ENCODE peak calls at places on chromosomes 5 and 9, in six cellular contexts. A is K562, B is HepG2, J is GM12891, U is H1, H is GM12878. C is an unnamed sample.
A peak's percentile ranks its signal among the peaks of the same experiment; 100 is the strongest.

GRCh38 chr5:118687671-118688621 is 300.4 kb downstream of the DTWD2 start:
- DNase-seq in A (no peak), B (no peak), J (no peak), U (no peak), H (no peak), C (no peak)

GRCh38 chr9:91451431-91452270 is 28.0 kb upstream of the NFIL3 start:
- DNase-seq in A (no peak), B (no peak), J (no peak), U (no peak), H (no peak), C (no peak)

GRCh38 chr5:135076801-135077200 is 42.8 kb upstream of the PITX1 start:
- DNase-seq in A (no peak), B (no peak), J (no peak), U (no peak), H (no peak), C (no peak)

GRCh38 chr5:133664422-133664821 is 52.1 kb upstream of the FSTL4 start:
- DNase-seq in A (no peak), B (no peak), J (no peak), U (no peak), H (no peak), C (no peak)

GRCh38 chr9:86099695-86100364 is 472 bp upstream of the GOLM1 start:
- DNase-seq in A (no peak), B (no peak), J (no peak), U (no peak), H (no peak), C (no peak)

GRCh38 chr9:79013715-79014610 is 557.8 kb upstream of the TLE4 start:
- DNase-seq in A (no peak), B (no peak), J (no peak), U (no peak), H (no peak), C (no peak)

GRCh38 chr5:36944607-36945225 is 68.1 kb downstream of the NIPBL start:
- DNase-seq in A (peak; percentile 12), B (peak; percentile 49), J (no peak), U (no peak), H (no peak), C (no peak)

GRCh38 chr9:106885451-106885850 is 22.5 kb downstream of the ZNF462 start:
- DNase-seq in A (no peak), B (no peak), J (no peak), U (no peak), H (no peak), C (no peak)

GRCh38 chr5:114055318-114055788 is 306.5 kb upstream of the KCNN2 start:
- DNase-seq in A (no peak), B (no peak), J (no peak), U (peak; percentile 44), H (no peak), C (no peak)

GRCh38 chr9:22446589-22446949 is at the start of gene DMRTA1:
- DNase-seq in A (no peak), B (no peak), J (no peak), U (peak; percentile 33), H (no peak), C (no peak)

GRCh38 chr9:114094971-114095370 is 4.1 kb downstream of the KIF12 start:
- DNase-seq in A (no peak), B (no peak), J (no peak), U (no peak), H (no peak), C (no peak)

GRCh38 chr9:85859751-85860150 is 81.2 kb upstream of the NAA35 start:
- DNase-seq in A (no peak), B (no peak), J (no peak), U (no peak), H (no peak), C (no peak)

GRCh38 chr9:14780251-14780650 is 57.7 kb upstream of the CER1 start:
- DNase-seq in A (no peak), B (no peak), J (no peak), U (no peak), H (no peak), C (no peak)

GRCh38 chr5:75622564-75622963 is 11.3 kb downstream of the ANKDD1B start:
- DNase-seq in A (no peak), B (no peak), J (no peak), U (no peak), H (no peak), C (no peak)

GRCh38 chr9:81653240-81653639 is 36.1 kb downstream of the TLE1 start:
- DNase-seq in A (no peak), B (no peak), J (no peak), U (no peak), H (no peak), C (no peak)

GRCh38 chr9:34374905-34375552 is 1.7 kb downstream of the MYORG start:
- DNase-seq in A (no peak), B (peak; percentile 94), J (no peak), U (no peak), H (no peak), C (no peak)

GRCh38 chr9:132703336-132703735 is 33.1 kb downstream of the GTF3C4 start:
- DNase-seq in A (no peak), B (peak; percentile 21), J (no peak), U (no peak), H (no peak), C (no peak)

GRCh38 chr9:72473474-72474241 is 47.8 kb upstream of the TMC1 start:
- DNase-seq in A (no peak), B (no peak), J (no peak), U (no peak), H (peak; percentile 48), C (no peak)

GRCh38 chr5:136058031-136058971 is 29.5 kb downstream of the TGFBI start:
- DNase-seq in A (no peak), B (peak; percentile 99), J (no peak), U (no peak), H (no peak), C (no peak)

GRCh38 chr9:125634040-125634717 is 72.8 kb downstream of the MAPKAP1 start:
- DNase-seq in A (no peak), B (no peak), J (no peak), U (no peak), H (no peak), C (no peak)

GRCh38 chr5:78574731-78575161 is 73.8 kb downstream of the LHFPL2 start:
- DNase-seq in A (no peak), B (peak; percentile 52), J (no peak), U (no peak), H (peak; percentile 64), C (no peak)

GRCh38 chr5:16626696-16627264 is 10.0 kb upstream of the RETREG1 start:
- DNase-seq in A (no peak), B (no peak), J (no peak), U (no peak), H (peak; percentile 4), C (no peak)

GRCh38 chr5:124315746-124316415 is 430.6 kb downstream of the ZNF608 start:
- DNase-seq in A (no peak), B (no peak), J (no peak), U (no peak), H (no peak), C (no peak)

GRCh38 chr9:5113523-5113922 is 71.9 kb downstream of the INSL6 start:
- DNase-seq in A (no peak), B (no peak), J (no peak), U (no peak), H (no peak), C (no peak)

GRCh38 chr5:3325811-3326568 is 269.6 kb upstream of the IRX1 start:
- DNase-seq in A (no peak), B (no peak), J (no peak), U (no peak), H (no peak), C (no peak)

GRCh38 chr9:98231770-98232478 is 23.5 kb downstream of the TBC1D2 start:
- DNase-seq in A (no peak), B (no peak), J (no peak), U (no peak), H (no peak), C (no peak)

GRCh38 chr9:35273591-35273990 is 111.8 kb downstream of the UNC13B start:
- DNase-seq in A (no peak), B (no peak), J (no peak), U (no peak), H (no peak), C (no peak)

GRCh38 chr5:133690746-133691145 is 78.4 kb upstream of the FSTL4 start:
- DNase-seq in A (no peak), B (no peak), J (no peak), U (no peak), H (no peak), C (no peak)

GRCh38 chr9:17928768-17929167 is 349.9 kb downstream of the SH3GL2 start:
- DNase-seq in A (no peak), B (no peak), J (no peak), U (no peak), H (no peak), C (no peak)

GRCh38 chr9:9212963-9213362 is 1399.8 kb downstream of the PTPRD start:
- DNase-seq in A (no peak), B (no peak), J (no peak), U (no peak), H (no peak), C (no peak)

GRCh38 chr5:28281381-28281780 is 1243.0 kb upstream of the CDH9 start:
- DNase-seq in A (no peak), B (no peak), J (no peak), U (no peak), H (no peak), C (no peak)

GRCh38 chr9:135075234-135076142 is 12.0 kb upstream of the OLFM1 start:
- DNase-seq in A (no peak), B (no peak), J (no peak), U (no peak), H (no peak), C (no peak)
- TF ChIP-seq POLR2A in A (no peak), B (no peak), J (no peak), U (no peak), H (no peak), C (no peak)

GRCh38 chr9:96514108-96514824 is 64.3 kb downstream of the HABP4 start:
- DNase-seq in A (no peak), B (no peak), J (no peak), U (no peak), H (no peak), C (no peak)
- TF ChIP-seq TAF1 in A (no peak), B (no peak), J (no peak), U (no peak), H (no peak), C (no peak)

DNA sequence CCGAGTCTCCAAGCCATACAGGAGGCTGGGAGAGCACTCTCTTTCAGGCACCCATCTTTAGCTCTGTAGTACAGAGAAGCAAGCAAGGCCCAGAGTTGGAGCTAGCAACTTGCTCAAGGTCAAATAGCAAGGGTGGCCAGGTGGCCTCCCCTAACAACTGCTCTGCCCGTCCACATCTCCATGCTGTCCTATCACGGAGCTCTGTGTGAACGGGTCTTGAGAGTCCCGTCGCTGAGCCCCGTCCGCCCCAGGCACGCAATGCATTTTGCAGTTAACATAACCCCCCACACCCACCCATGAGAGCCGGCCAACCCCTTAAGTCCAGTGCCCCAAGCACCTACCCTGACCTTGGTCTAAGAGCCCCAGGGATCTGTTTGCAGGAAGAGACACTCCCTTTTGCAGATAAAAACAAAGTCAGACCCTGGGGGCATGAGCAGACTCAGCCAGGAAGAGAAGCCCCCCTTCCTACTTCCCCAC is 1.5 kb downstream of the RNF44 start:
- DNase-seq in A (peak; percentile 43), B (peak; percentile 42), J (no peak), U (no peak), H (no peak), C (no peak)
- TF ChIP-seq POLR2A in A (no peak), B (peak; percentile 53), J (no peak), U (peak; percentile 46), H (peak; percentile 54), C (peak; percentile 7)

DNA sequence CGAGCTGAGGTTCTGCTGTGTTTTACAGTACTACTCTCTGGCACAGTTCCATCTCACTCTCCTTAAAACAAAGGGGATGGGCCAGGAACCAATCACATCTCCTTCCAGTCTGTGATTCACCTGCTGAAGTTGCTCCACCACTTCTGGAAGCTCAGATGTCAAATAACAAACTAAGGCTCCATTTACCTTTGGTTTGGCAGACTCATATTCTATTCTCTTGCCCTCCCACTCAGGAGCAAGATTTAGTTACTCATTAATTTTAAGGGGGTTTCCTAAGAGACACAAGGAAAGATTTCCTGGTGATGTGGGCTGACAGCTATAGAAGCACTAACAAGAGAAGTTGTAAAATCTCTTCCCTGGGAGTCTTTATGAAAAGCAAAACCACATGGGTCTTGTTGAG is 37.8 kb upstream of the KIF2A start:
- DNase-seq in A (no peak), B (peak; percentile 4), J (no peak), U (no peak), H (peak; percentile 26), C (no peak)
- TF ChIP-seq TAF1 in A (no peak), B (no peak), J (no peak), U (no peak), H (no peak), C (no peak)